ENCODE peak calls at places on chromosomes 13 and 19, in eight cellular contexts. I is T-helper 1 cell; Y is omental fat pad; W is NCI-H774; M is HEK293T; K is stimulated activated CD4-positive, alpha-beta T cell treated with anti-CD3 and anti-CD28 coated beads, Interleukin-4, amount 100 ng/mL, for 24 hours; U is head of caudate nucleus; H is LHCN-M2. B is an unnamed sample.

GRCh38 chr19:11234486-11235075 is 4.8 kb upstream of the ANGPTL8 start:
- DNase-seq in I (no peak), Y (no peak), W (no peak), M (no peak), K (no peak), U (no peak), H (no peak), B (no peak)

GRCh38 chr13:73261739-73262216 is 203.0 kb downstream of the KLF5 start:
- DNase-seq in I (no peak), Y (no peak), W (no peak), M (no peak), K (no peak), U (no peak), H (no peak), B (no peak)

GRCh38 chr19:55712804-55713631 is 25.2 kb downstream of the NLRP9 start:
- DNase-seq in I (no peak), Y (no peak), W (no peak), M (no peak), K (no peak), U (no peak), H (no peak), B (no peak)

GRCh38 chr19:10096615-10096963 is 5.9 kb downstream of the ANGPTL6 start:
- DNase-seq in I (no peak), Y (no peak), W (no peak), M (no peak), K (peak), U (no peak), H (no peak), B (no peak)

GRCh38 chr19:17989425-17990094 is 18.4 kb upstream of the ARRDC2 start:
- DNase-seq in I (no peak), Y (no peak), W (no peak), M (no peak), K (no peak), U (no peak), H (no peak), B (no peak)

GRCh38 chr13:100525453-100526298 is 62.9 kb downstream of the GGACT start:
- DNase-seq in I (no peak), Y (no peak), W (no peak), M (no peak), K (no peak), U (no peak), H (no peak), B (no peak)

GRCh38 chr19:14434157-14434501 is 1.0 kb downstream of the PKN1 start:
- DNase-seq in I (no peak), Y (no peak), W (no peak), M (no peak), K (peak), U (no peak), H (no peak), B (no peak)

GRCh38 chr19:49339364-49340068 is 4.3 kb downstream of the CD37 start:
- DNase-seq in I (no peak), Y (peak), W (no peak), M (no peak), K (no peak), U (peak), H (no peak), B (peak)

GRCh38 chr19:43229315-43229714 is 23.9 kb upstream of the PSG4 start:
- DNase-seq in I (no peak), Y (no peak), W (no peak), M (peak), K (no peak), U (no peak), H (peak), B (no peak)

GRCh38 chr19:19539738-19540703 is 2.0 kb downstream of the CILP2 start:
- DNase-seq in I (peak), Y (peak), W (no peak), M (peak), K (peak), U (peak), H (no peak), B (no peak)

GRCh38 chr13:82214341-82214740 is 1667.9 kb downstream of the SLITRK1 start:
- DNase-seq in I (no peak), Y (no peak), W (no peak), M (no peak), K (no peak), U (no peak), H (no peak), B (no peak)

GRCh38 chr13:35882722-35883497 is 248.3 kb downstream of the DCLK1 start:
- DNase-seq in I (no peak), Y (no peak), W (no peak), M (no peak), K (no peak), U (no peak), H (peak), B (no peak)

GRCh38 chr13:100588350-100589177 is at the start of gene GGACT:
- DNase-seq in I (peak), Y (peak), W (peak), M (peak), K (peak), U (peak), H (peak), B (peak)

GRCh38 chr19:5961969-5962945 is 15.7 kb downstream of the RANBP3 start:
- DNase-seq in I (peak), Y (no peak), W (peak), M (no peak), K (peak), U (peak), H (peak), B (no peak)

GRCh38 chr13:112702983-112703379 is 13.1 kb downstream of the ATP11A start:
- DNase-seq in I (no peak), Y (no peak), W (no peak), M (no peak), K (no peak), U (no peak), H (no peak), B (no peak)

GRCh38 chr19:30069535-30070197 is 127.6 kb downstream of the URI1 start:
- DNase-seq in I (no peak), Y (no peak), W (no peak), M (no peak), K (no peak), U (no peak), H (no peak), B (peak)

GRCh38 chr13:105702441-105702840 is 833.0 kb downstream of the EFNB2 start:
- DNase-seq in I (no peak), Y (no peak), W (no peak), M (no peak), K (no peak), U (no peak), H (no peak), B (no peak)

GRCh38 chr19:2186071-2186846 is 22.5 kb downstream of the DOT1L start:
- DNase-seq in I (no peak), Y (no peak), W (no peak), M (no peak), K (no peak), U (no peak), H (peak), B (no peak)

GRCh38 chr13:113358653-113359052 is 5.3 kb downstream of the GRTP1 start:
- DNase-seq in I (no peak), Y (no peak), W (no peak), M (no peak), K (no peak), U (no peak), H (no peak), B (peak)

GRCh38 chr19:489418-490196 is 6.7 kb upstream of the MADCAM1 start:
- DNase-seq in I (no peak), Y (no peak), W (no peak), M (no peak), K (no peak), U (no peak), H (peak), B (no peak)

GRCh38 chr13:44158741-44159632 is 214.6 kb upstream of the SERP2 start:
- DNase-seq in I (no peak), Y (no peak), W (no peak), M (no peak), K (no peak), U (no peak), H (peak), B (no peak)

GRCh38 chr19:45117167-45117594 is 24.2 kb downstream of the PPP1R37 start:
- DNase-seq in I (no peak), Y (no peak), W (no peak), M (no peak), K (peak), U (no peak), H (no peak), B (no peak)

GRCh38 chr13:30256713-30257432 is 50.5 kb downstream of the KATNAL1 start:
- DNase-seq in I (no peak), Y (no peak), W (no peak), M (no peak), K (no peak), U (no peak), H (no peak), B (no peak)

GRCh38 chr19:4768934-4769777 is 22.4 kb upstream of the FEM1A start:
- DNase-seq in I (peak), Y (peak), W (peak), M (peak), K (peak), U (peak), H (peak), B (no peak)

GRCh38 chr19:41591951-41592562 is 16.1 kb downstream of the CEACAM21 start:
- DNase-seq in I (no peak), Y (no peak), W (no peak), M (no peak), K (no peak), U (no peak), H (no peak), B (no peak)

GRCh38 chr19:39474139-39474620 is 6.5 kb upstream of the TIMM50 start:
- DNase-seq in I (peak), Y (peak), W (peak), M (peak), K (peak), U (peak), H (no peak), B (no peak)

GRCh38 chr13:64428196-64428595 is 2801.9 kb downstream of the PCDH9 start:
- DNase-seq in I (no peak), Y (no peak), W (no peak), M (no peak), K (no peak), U (no peak), H (no peak), B (no peak)

GRCh38 chr13:65057986-65058385 is 2172.2 kb downstream of the PCDH9 start:
- DNase-seq in I (no peak), Y (no peak), W (no peak), M (no peak), K (no peak), U (no peak), H (no peak), B (no peak)

GRCh38 chr13:51364404-51365008 is 25.0 kb downstream of the SERPINE3 start:
- DNase-seq in I (no peak), Y (no peak), W (no peak), M (no peak), K (no peak), U (no peak), H (peak), B (no peak)

GRCh38 chr13:72186730-72187422 is 319.9 kb upstream of the DACH1 start:
- DNase-seq in I (no peak), Y (no peak), W (no peak), M (no peak), K (no peak), U (no peak), H (no peak), B (no peak)

GRCh38 chr13:57716295-57716694 is 84.8 kb downstream of the PCDH17 start:
- DNase-seq in I (no peak), Y (no peak), W (no peak), M (no peak), K (no peak), U (peak), H (no peak), B (no peak)

B was measured in mesenteric fat pad.